ENCODE peak calls at places on chromosomes 12 and 14, in five cellular contexts. C is breast epithelium, H is stomach, D is K562, E is Panc1. B is an unnamed sample. For H3K4me1, the result is how much of the 10 kb centered on the place peaks cover.

GRCh38 chr12:42892702-42893101 is 303.2 kb upstream of the PRICKLE1 start:
- DNase-seq in C (no peak), H (no peak), E (no peak), D (no peak), B (no peak)

GRCh38 chr12:114320101-114320500 is 85.8 kb downstream of the TBX5 start:
- DNase-seq in H (no peak), D (no peak), C (no peak), E (no peak), B (no peak)

GRCh38 chr12:121628037-121628436 is 1.7 kb downstream of the ORAI1 start:
- DNase-seq in E (no peak), D (peak), C (no peak), H (peak), B (no peak)

GRCh38 chr14:72457641-72458040 is 436.3 kb downstream of the DPF3 start:
- DNase-seq in D (no peak), H (no peak), C (no peak), E (no peak), B (no peak)

GRCh38 chr12:104232609-104233280 is 17.2 kb downstream of the TXNRD1 start:
- DNase-seq in C (no peak), H (no peak), E (no peak), D (no peak), B (no peak)

GRCh38 chr12:21627924-21628323 is 23.3 kb upstream of the GYS2 start:
- DNase-seq in E (no peak), C (no peak), D (no peak), H (no peak), B (no peak)

GRCh38 chr14:61468063-61468825 is 146.9 kb downstream of the PRKCH start:
- DNase-seq in E (no peak), H (no peak), C (no peak), D (no peak), B (no peak)

GRCh38 chr14:61430066-61430757 is 108.8 kb downstream of the PRKCH start:
- DNase-seq in H (no peak), D (no peak), E (no peak), C (no peak), B (no peak)

GRCh38 chr14:100617715-100618693 is 30.8 kb upstream of the BEGAIN start:
- DNase-seq in C (no peak), H (no peak), E (no peak), D (no peak), B (peak)

GRCh38 chr12:49264466-49264872 is 413 bp upstream of the TUBA1C start:
- DNase-seq in E (no peak), D (peak), H (peak), C (no peak), B (no peak)

GRCh38 chr12:91397866-91398532 is 215.4 kb upstream of the DCN start:
- DNase-seq in E (no peak), D (no peak), H (no peak), C (no peak), B (no peak)

GRCh38 chr12:111056618-111057521 is 136.5 kb upstream of the MYL2 start:
- DNase-seq in C (no peak), D (peak), E (no peak), H (no peak), B (no peak)

GRCh38 chr12:109927622-109928021 is 27.5 kb downstream of the TCHP start:
- DNase-seq in E (peak), C (no peak), H (peak), D (peak), B (peak)

GRCh38 chr14:23028800-23029199 is 5.9 kb downstream of the PSMB5 start:
- DNase-seq in D (no peak), C (no peak), E (no peak), H (no peak), B (no peak)

DNA sequence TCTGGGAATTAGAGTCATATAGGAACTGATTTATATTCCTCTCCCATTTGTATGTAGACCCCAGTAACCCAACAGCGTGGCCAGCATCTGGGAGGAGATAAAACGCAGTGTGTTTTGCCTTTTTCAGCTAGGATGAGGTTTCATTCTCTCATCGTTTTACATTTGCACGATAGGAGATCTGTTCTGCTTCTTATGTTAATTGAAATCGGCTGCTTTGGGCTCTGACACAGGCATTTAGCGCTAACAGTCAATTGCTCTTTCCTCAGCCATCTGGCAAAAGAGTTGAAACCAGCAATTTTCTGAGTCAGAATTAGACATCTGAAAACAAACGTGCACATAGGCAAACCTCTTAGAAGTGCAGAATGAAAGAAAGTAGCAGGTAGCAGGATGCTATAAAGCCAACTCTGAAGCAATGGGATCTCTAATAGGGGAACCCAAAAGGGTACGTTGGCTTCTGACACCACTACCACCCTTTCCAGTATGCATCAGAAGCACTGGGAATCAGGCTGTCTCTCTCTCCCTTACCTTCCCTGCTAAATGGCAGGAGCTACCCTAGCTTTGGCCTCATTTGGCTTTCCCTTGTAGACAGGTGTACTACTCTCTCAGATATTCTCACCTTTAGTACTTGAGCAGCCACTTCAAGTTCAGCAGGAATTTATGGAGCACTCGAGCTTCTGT is 219.1 kb downstream of the PHLDA1 start:
- DNase-seq in C (no peak), H (no peak), E (no peak), D (no peak), B (no peak)
- H3K4me1 ChIP-seq in C (under half), H (under half), E (under half), D (under half), B (under half)

GRCh38 chr12:27592548-27592947 is 68.5 kb downstream of the PPFIBP1 start:
- DNase-seq in C (peak), E (no peak), D (no peak), H (peak), B (no peak)
- TF ChIP-seq POLR2AphosphoS5 in C (no peak), E (no peak), D (no peak), H (no peak), B (no peak)

GRCh38 chr14:91409991-91410401 is 7.6 kb downstream of the CCDC88C start:
- DNase-seq in D (no peak), H (no peak), C (no peak), E (no peak), B (no peak)
- H3K4me3 ChIP-seq in D (no peak), H (no peak), C (no peak), E (no peak), B (no peak)

GRCh38 chr12:54193437-54193836 is 4.7 kb upstream of the SMUG1 start:
- DNase-seq in E (no peak), H (no peak), D (no peak), C (no peak), B (no peak)
- H3K4me1 ChIP-seq in E (under half), H (under half), D (under half), C (under half), B (under half)

DNA sequence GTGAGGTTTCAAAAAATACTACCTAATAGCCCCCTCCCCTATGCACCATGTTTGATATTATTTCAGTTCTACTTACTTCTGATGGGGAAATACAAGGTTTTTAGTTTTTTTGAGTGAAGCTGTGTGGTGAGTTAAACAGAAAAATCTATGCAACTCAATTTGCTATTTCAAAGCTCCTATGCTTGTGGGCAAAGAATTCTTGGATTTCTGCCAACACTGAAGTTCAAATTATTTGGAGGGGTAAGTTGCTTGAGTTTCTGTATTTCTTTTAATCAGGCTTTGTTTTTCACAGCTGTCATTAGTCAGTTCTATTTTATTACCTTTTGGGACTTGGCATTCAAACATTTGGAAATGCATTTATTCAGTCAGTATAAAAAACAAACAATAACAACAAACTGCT is 407.5 kb upstream of the MGAT4C start:
- DNase-seq in D (peak), E (no peak), C (no peak), H (no peak), B (no peak)
- TF ChIP-seq POLR2AphosphoS5 in D (no peak), E (no peak), C (no peak), H (no peak), B (no peak)

B was measured in suprapubic skin.